ENCODE peak calls at places on chromosome 20, in four cellular contexts. A is endothelial cell of umbilical vein, N is K562, L is GM12878. Y is an unnamed sample.
A peak's percentile ranks its signal among the peaks of the same experiment; 100 is the strongest.

GRCh38 chr20:34452281-34452982 is 63.8 kb upstream of the DYNLRB1 start:
- DNase-seq in A (no peak), N (no peak), L (no peak), Y (peak; percentile 57)

GRCh38 chr20:63831696-63832686 is 927 bp upstream of the ZBTB46 start:
- DNase-seq in A (no peak), N (peak; percentile 66), L (no peak), Y (no peak)

GRCh38 chr20:37480915-37481314 is 40.1 kb upstream of the NNAT start:
- DNase-seq in A (no peak), N (no peak), L (no peak), Y (no peak)

GRCh38 chr20:62818592-62819493 is 2.0 kb downstream of the COL9A3 start:
- DNase-seq in A (peak; percentile 58), N (no peak), L (no peak), Y (peak; percentile 9)

GRCh38 chr20:42775866-42776265 is 413.8 kb downstream of the PTPRT start:
- DNase-seq in A (no peak), N (no peak), L (no peak), Y (no peak)

GRCh38 chr20:59667981-59668515 is 63.7 kb downstream of the PHACTR3 start:
- DNase-seq in A (no peak), N (no peak), L (no peak), Y (no peak)

GRCh38 chr20:16531485-16531884 is 41.8 kb downstream of the KIF16B start:
- DNase-seq in A (no peak), N (no peak), L (no peak), Y (no peak)

GRCh38 chr20:62924567-62925419 is 1.5 kb downstream of the DIDO1 start:
- DNase-seq in A (peak; percentile 47), N (no peak), L (no peak), Y (peak; percentile 34)

GRCh38 chr20:10761232-10761631 is 87.4 kb upstream of the JAG1 start:
- DNase-seq in A (peak; percentile 93), N (no peak), L (no peak), Y (peak; percentile 89)

GRCh38 chr20:63006611-63007471 is at the start of gene BHLHE23:
- DNase-seq in A (no peak), N (no peak), L (no peak), Y (no peak)

GRCh38 chr20:38204936-38205435 is 39.9 kb upstream of the TGM2 start:
- DNase-seq in A (no peak), N (no peak), L (no peak), Y (peak; percentile 66)

GRCh38 chr20:61931476-61932198 is 134.0 kb downstream of the TAF4 start:
- DNase-seq in A (no peak), N (no peak), L (no peak), Y (no peak)

GRCh38 chr20:24616258-24617079 is 147.0 kb downstream of the SYNDIG1 start:
- DNase-seq in A (no peak), N (no peak), L (no peak), Y (no peak)

GRCh38 chr20:8301655-8302054 is 169.6 kb downstream of the PLCB1 start:
- DNase-seq in A (no peak), N (no peak), L (no peak), Y (no peak)

GRCh38 chr20:63590218-63591146 is 16.4 kb upstream of the HELZ2 start:
- DNase-seq in A (no peak), N (no peak), L (no peak), Y (no peak)

GRCh38 chr20:2691127-2691526 is 1.5 kb upstream of the EBF4 start:
- DNase-seq in A (no peak), N (no peak), L (no peak), Y (no peak)

GRCh38 chr20:2692036-2692885 is at the start of gene EBF4:
- DNase-seq in A (peak; percentile 31), N (peak; percentile 66), L (no peak), Y (no peak)

GRCh38 chr20:2691663-2692035 is 931 bp upstream of the EBF4 start:
- DNase-seq in A (no peak), N (no peak), L (no peak), Y (no peak)

GRCh38 chr20:2690718-2691117 is 1.9 kb upstream of the EBF4 start:
- DNase-seq in A (no peak), N (no peak), L (no peak), Y (no peak)

GRCh38 chr20:2690213-2690612 is 2.4 kb upstream of the EBF4 start:
- DNase-seq in A (no peak), N (no peak), L (no peak), Y (no peak)
- TF ChIP-seq FOS in A (no peak), N (no peak), L (no peak), Y (no peak)

GRCh38 chr20:50252715-50253500 is 62.3 kb downstream of the CEBPB start:
- DNase-seq in A (no peak), N (no peak), L (no peak), Y (no peak)
- TF ChIP-seq FOS in A (no peak), N (no peak), L (no peak), Y (no peak)

GRCh38 chr20:26279224-26279623 is 582.6 kb upstream of the ZNF337 start:
- DNase-seq in A (no peak), N (no peak), L (no peak), Y (no peak)

GRCh38 chr20:26277339-26277738 is 580.7 kb upstream of the ZNF337 start:
- DNase-seq in A (no peak), N (no peak), L (no peak), Y (no peak)

GRCh38 chr20:26276811-26277210 is 580.2 kb upstream of the ZNF337 start:
- DNase-seq in A (no peak), N (no peak), L (no peak), Y (no peak)
- TF ChIP-seq FOS in A (no peak), N (no peak), L (no peak), Y (no peak)

DNA sequence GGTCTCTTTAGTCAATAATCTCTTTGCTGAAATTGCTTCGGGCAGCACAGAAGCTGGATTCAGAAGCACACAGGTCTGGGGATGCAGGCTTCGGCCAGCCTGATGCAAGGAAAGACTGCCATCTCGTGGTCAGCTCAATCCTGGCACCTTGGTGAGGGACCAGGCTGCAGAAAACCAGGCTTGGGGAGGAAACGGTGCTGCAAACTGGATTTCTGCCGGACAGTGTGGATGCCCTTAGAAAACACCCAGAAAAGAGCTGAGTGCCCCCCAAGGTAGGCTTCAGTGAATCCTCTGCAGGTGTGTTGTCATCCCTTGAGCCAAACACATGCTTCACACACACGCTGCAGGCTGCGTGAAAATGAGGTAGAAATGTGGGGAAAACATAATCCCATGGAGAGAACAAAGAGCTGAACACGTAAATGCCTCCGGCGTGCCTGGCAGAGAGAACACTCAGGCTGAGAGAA is 89.8 kb upstream of the PAX1 start:
- DNase-seq in A (peak; percentile 39), N (peak; percentile 46), L (no peak), Y (peak; percentile 29)
- TF ChIP-seq FOS in A (no peak), N (no peak), L (no peak), Y (no peak)

GRCh38 chr20:46954490-46955038 is 59.9 kb downstream of the EYA2 start:
- DNase-seq in A (no peak), N (no peak), L (no peak), Y (peak; percentile 99)

GRCh38 chr20:46955601-46956556 is 61.2 kb downstream of the EYA2 start:
- DNase-seq in A (no peak), N (no peak), L (no peak), Y (peak; percentile 75)

GRCh38 chr20:46953596-46953995 is 59.0 kb downstream of the EYA2 start:
- DNase-seq in A (no peak), N (no peak), L (no peak), Y (no peak)

GRCh38 chr20:46951840-46952497 is 57.3 kb downstream of the EYA2 start:
- DNase-seq in A (no peak), N (no peak), L (no peak), Y (peak; percentile 51)

GRCh38 chr20:46951405-46951804 is 56.8 kb downstream of the EYA2 start:
- DNase-seq in A (no peak), N (no peak), L (no peak), Y (peak; percentile 55)
- TF ChIP-seq FOS in A (no peak), N (no peak), L (no peak), Y (no peak)

GRCh38 chr20:57785720-57786119 is 75.9 kb upstream of the PMEPA1 start:
- DNase-seq in A (no peak), N (no peak), L (no peak), Y (no peak)
- TF ChIP-seq FOS in A (no peak), N (no peak), L (no peak), Y (no peak)

GRCh38 chr20:52269926-52270325 is 78.3 kb upstream of the ZFP64 start:
- DNase-seq in A (no peak), N (no peak), L (no peak), Y (no peak)

GRCh38 chr20:52269327-52269726 is 77.7 kb upstream of the ZFP64 start:
- DNase-seq in A (no peak), N (no peak), L (no peak), Y (no peak)

GRCh38 chr20:52267418-52267817 is 75.8 kb upstream of the ZFP64 start:
- DNase-seq in A (no peak), N (no peak), L (no peak), Y (no peak)

DNA sequence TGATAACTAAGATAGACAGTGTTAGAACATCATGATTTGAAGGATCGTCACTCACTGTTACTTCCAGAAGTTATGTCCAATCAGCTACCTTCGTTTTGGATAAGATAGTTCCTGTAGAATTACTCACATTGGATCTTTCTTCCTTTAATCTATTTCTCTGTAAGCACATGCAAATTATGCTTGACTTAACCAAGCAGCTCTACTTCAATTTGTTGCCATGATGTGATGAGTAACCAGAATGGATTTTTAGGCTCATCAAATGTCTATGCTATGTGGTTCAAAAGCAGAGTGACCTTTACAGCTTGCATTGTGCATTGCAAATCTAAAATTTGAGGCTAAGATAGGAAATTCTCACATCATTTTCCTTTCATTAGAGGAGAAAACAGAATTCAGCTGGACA is 76.6 kb upstream of the ZFP64 start:
- DNase-seq in A (no peak), N (no peak), L (no peak), Y (peak; percentile 59)
- TF ChIP-seq FOS in A (no peak), N (no peak), L (no peak), Y (no peak)

DNA sequence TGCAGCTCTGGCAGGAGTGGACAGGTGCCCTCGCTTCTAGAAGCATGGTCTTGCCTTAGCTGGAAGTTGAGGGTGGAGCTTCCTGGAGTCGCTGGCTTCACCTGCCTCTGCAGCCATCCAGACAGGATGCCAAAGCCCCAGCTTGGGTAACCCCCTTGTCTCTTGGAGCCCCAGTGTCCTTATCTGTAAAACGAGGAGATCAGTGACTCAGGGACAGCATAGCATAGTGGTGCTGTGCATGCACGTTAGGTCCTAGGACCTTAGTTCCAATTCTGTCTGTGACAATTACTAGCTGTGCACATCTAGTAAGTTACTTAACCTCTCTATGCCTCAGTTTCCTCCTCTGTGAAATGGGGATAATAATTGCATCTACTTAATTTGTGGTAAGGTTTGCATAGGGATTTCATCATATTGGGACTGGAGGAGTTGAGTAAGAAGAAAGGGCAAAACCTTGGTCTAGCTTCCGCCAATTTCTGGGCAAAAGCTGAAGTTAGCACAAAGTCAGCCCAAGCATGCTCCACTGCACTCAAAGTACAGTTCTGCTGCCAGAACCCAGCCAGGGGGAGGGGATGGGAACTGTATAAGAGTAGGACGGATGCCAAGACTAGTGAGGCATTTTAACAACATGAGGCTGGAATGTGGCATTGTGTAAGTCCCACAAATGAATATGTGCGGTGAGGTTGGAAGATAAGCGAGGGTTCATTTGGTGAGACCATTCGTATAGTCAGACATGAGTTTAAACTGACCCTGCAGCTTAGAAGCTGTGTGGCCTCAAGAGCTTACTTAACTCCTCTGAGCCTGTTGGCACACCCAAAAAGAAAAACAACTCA is 24.5 kb downstream of the TOX2 start:
- DNase-seq in A (peak; percentile 96), N (no peak), L (no peak), Y (peak; percentile 100)
- TF ChIP-seq FOS in A (no peak), N (no peak), L (no peak), Y (peak; percentile 82)

Y was measured in IMR-90.